ENCODE peak calls at places on chromosomes 7 and 10, in ten cellular contexts. K is NCI-H774; Z is BJ; P is non-pigmented ciliary epithelial cell; B is activated naive CD4-positive, alpha-beta T cell treated with anti-CD3 and anti-CD28 coated beads, Interleukin-2, amount 50 U/mL, for 72 hours; X is heart left ventricle; I is T-helper 1 cell; J is fibroblast of pulmonary artery; Y is T-helper 17 cell; A is AG09319. V is an unnamed sample.

GRCh38 chr7:81013036-81013435 is 94.2 kb upstream of the SEMA3C start:
- DNase-seq in K (no peak), Z (peak), P (peak), B (no peak), X (no peak), I (no peak), J (peak), Y (no peak), A (no peak), V (no peak)

GRCh38 chr7:50622821-50623220 is 57.6 kb upstream of the DDC start:
- DNase-seq in K (no peak), Z (no peak), P (no peak), B (no peak), X (no peak), I (no peak), J (no peak), Y (no peak), A (no peak), V (no peak)

GRCh38 chr7:98232799-98233198 is 19.2 kb downstream of the TECPR1 start:
- DNase-seq in K (no peak), Z (no peak), P (no peak), B (no peak), X (peak), I (no peak), J (no peak), Y (no peak), A (no peak), V (no peak)

GRCh38 chr7:30313348-30313747 is 29.0 kb downstream of the ZNRF2 start:
- DNase-seq in K (no peak), Z (no peak), P (no peak), B (no peak), X (no peak), I (no peak), J (no peak), Y (no peak), A (no peak), V (no peak)

GRCh38 chr7:118478931-118479330 is 254.4 kb downstream of the ANKRD7 start:
- DNase-seq in K (no peak), Z (no peak), P (no peak), B (no peak), X (no peak), I (no peak), J (no peak), Y (no peak), A (no peak), V (no peak)

GRCh38 chr10:114538544-114538906 is 119.5 kb downstream of the ABLIM1 start:
- DNase-seq in K (no peak), Z (no peak), P (no peak), B (peak), X (no peak), I (no peak), J (no peak), Y (peak), A (no peak), V (no peak)

GRCh38 chr7:40232242-40232929 is 97.6 kb downstream of the SUGCT start:
- DNase-seq in K (peak), Z (no peak), P (peak), B (peak), X (no peak), I (no peak), J (peak), Y (no peak), A (peak), V (peak)

GRCh38 chr7:55260171-55260570 is 105.0 kb upstream of the LANCL2 start:
- DNase-seq in K (no peak), Z (no peak), P (no peak), B (no peak), X (no peak), I (no peak), J (no peak), Y (no peak), A (no peak), V (no peak)

GRCh38 chr7:34451183-34451582 is 206.8 kb upstream of the NPSR1 start:
- DNase-seq in K (no peak), Z (no peak), P (no peak), B (no peak), X (no peak), I (no peak), J (no peak), Y (no peak), A (no peak), V (no peak)

GRCh38 chr7:25295404-25295803 is 67.1 kb upstream of the NPVF start:
- DNase-seq in K (no peak), Z (no peak), P (no peak), B (no peak), X (no peak), I (no peak), J (no peak), Y (no peak), A (no peak), V (no peak)

GRCh38 chr10:8221481-8221880 is 167.0 kb downstream of the GATA3 start:
- DNase-seq in K (no peak), Z (no peak), P (no peak), B (no peak), X (no peak), I (no peak), J (no peak), Y (no peak), A (no peak), V (no peak)

GRCh38 chr10:122461729-122462532 is 578 bp downstream of the HTRA1 start:
- DNase-seq in K (no peak), Z (no peak), P (no peak), B (peak), X (no peak), I (no peak), J (no peak), Y (no peak), A (no peak), V (no peak)

GRCh38 chr10:102262744-102263370 is 17.5 kb downstream of the GBF1 start:
- DNase-seq in K (no peak), Z (no peak), P (no peak), B (no peak), X (no peak), I (no peak), J (peak), Y (no peak), A (no peak), V (no peak)

GRCh38 chr10:32048282-32048681 is 7.9 kb downstream of the KIF5B start:
- DNase-seq in K (no peak), Z (no peak), P (no peak), B (no peak), X (no peak), I (no peak), J (no peak), Y (no peak), A (no peak), V (no peak)

GRCh38 chr7:501526-501925 is 18.1 kb downstream of the PDGFA start:
- DNase-seq in K (no peak), Z (no peak), P (no peak), B (no peak), X (peak), I (no peak), J (no peak), Y (no peak), A (no peak), V (no peak)

GRCh38 chr7:135204876-135205275 is 6.5 kb downstream of the WDR91 start:
- DNase-seq in K (no peak), Z (no peak), P (no peak), B (no peak), X (no peak), I (no peak), J (no peak), Y (no peak), A (no peak), V (no peak)

GRCh38 chr7:25854608-25855497 is 297.1 kb upstream of the NFE2L3 start:
- DNase-seq in K (peak), Z (peak), P (peak), B (peak), X (no peak), I (no peak), J (peak), Y (no peak), A (peak), V (peak)

GRCh38 chr7:103048833-103049232 is 25.8 kb downstream of the FBXL13 start:
- DNase-seq in K (no peak), Z (no peak), P (no peak), B (no peak), X (no peak), I (no peak), J (no peak), Y (no peak), A (no peak), V (no peak)

GRCh38 chr7:1087462-1087809 is 477 bp upstream of the GPER1 start:
- DNase-seq in K (no peak), Z (no peak), P (no peak), B (no peak), X (no peak), I (no peak), J (peak), Y (no peak), A (no peak), V (no peak)

GRCh38 chr10:88424881-88425280 is 158.2 kb downstream of the RNLS start:
- DNase-seq in K (no peak), Z (no peak), P (no peak), B (no peak), X (no peak), I (no peak), J (no peak), Y (no peak), A (no peak), V (no peak)

GRCh38 chr10:96967847-96968246 is 135.7 kb downstream of the LCOR start:
- DNase-seq in K (no peak), Z (peak), P (peak), B (no peak), X (no peak), I (no peak), J (peak), Y (no peak), A (no peak), V (no peak)

GRCh38 chr10:126500866-126501265 is 112.6 kb upstream of the ADAM12 start:
- DNase-seq in K (no peak), Z (peak), P (peak), B (no peak), X (no peak), I (no peak), J (peak), Y (no peak), A (peak), V (no peak)

GRCh38 chr10:116271593-116272496 is 1.2 kb downstream of the GFRA1 start:
- DNase-seq in K (no peak), Z (no peak), P (no peak), B (peak), X (no peak), I (no peak), J (no peak), Y (no peak), A (no peak), V (no peak)

GRCh38 chr7:34523233-34523918 is 134.6 kb upstream of the NPSR1 start:
- DNase-seq in K (no peak), Z (no peak), P (peak), B (no peak), X (no peak), I (no peak), J (peak), Y (no peak), A (no peak), V (no peak)

GRCh38 chr10:48331436-48331835 is 25.0 kb downstream of the MAPK8 start:
- DNase-seq in K (no peak), Z (no peak), P (no peak), B (no peak), X (no peak), I (no peak), J (no peak), Y (no peak), A (no peak), V (no peak)

GRCh38 chr7:141944811-141945210 is 2.0 kb downstream of the CLEC5A start:
- DNase-seq in K (no peak), Z (no peak), P (no peak), B (no peak), X (no peak), I (no peak), J (no peak), Y (no peak), A (no peak), V (no peak)

GRCh38 chr7:121027761-121028681 is 39.5 kb downstream of the CPED1 start:
- DNase-seq in K (no peak), Z (no peak), P (no peak), B (no peak), X (no peak), I (no peak), J (no peak), Y (no peak), A (no peak), V (no peak)

GRCh38 chr7:45203947-45204445 is 46.4 kb downstream of the RAMP3 start:
- DNase-seq in K (no peak), Z (peak), P (peak), B (peak), X (no peak), I (no peak), J (peak), Y (no peak), A (peak), V (peak)

GRCh38 chr7:29384277-29384676 is 179.4 kb upstream of the PRR15 start:
- DNase-seq in K (no peak), Z (no peak), P (no peak), B (no peak), X (no peak), I (no peak), J (no peak), Y (no peak), A (no peak), V (no peak)

GRCh38 chr10:120508393-120508792 is 51.4 kb downstream of the PLPP4 start:
- DNase-seq in K (no peak), Z (no peak), P (peak), B (no peak), X (no peak), I (no peak), J (peak), Y (no peak), A (no peak), V (no peak)

GRCh38 chr7:130397472-130397871 is 17.2 kb downstream of the CPA1 start:
- DNase-seq in K (peak), Z (no peak), P (no peak), B (no peak), X (no peak), I (no peak), J (no peak), Y (no peak), A (no peak), V (no peak)

GRCh38 chr10:100828744-100829102 is 83.3 kb downstream of the PAX2 start:
- DNase-seq in K (no peak), Z (no peak), P (no peak), B (no peak), X (no peak), I (no peak), J (no peak), Y (no peak), A (no peak), V (no peak)

GRCh38 chr7:37824987-37825509 is 23.3 kb upstream of the NME8 start:
- DNase-seq in K (no peak), Z (no peak), P (no peak), B (no peak), X (no peak), I (no peak), J (no peak), Y (no peak), A (no peak), V (no peak)